ENCODE peak calls at places on chromosomes 11 and 22, in eight cellular contexts. One of them, this sample, is unnamed.

GRCh38 chr22:32354360-32355351 is 3.0 kb upstream of the RFPL3 start:
- DNase-seq in heart left ventricle: no peak
- DNase-seq in AG04450: peak; percentile 2
- DNase-seq in GM23338: peak; percentile 53
- DNase-seq in MM.1S: no peak
- DNase-seq in epithelial cell of proximal tubule: no peak
- DNase-seq in mammary epithelial cell: peak; percentile 21
- DNase-seq in gastrocnemius medialis: no peak
- DNase-seq in this sample: no peak

GRCh38 chr11:29957406-29957805 is 59.4 kb downstream of the KCNA4 start:
- DNase-seq in epithelial cell of proximal tubule: no peak
- DNase-seq in AG04450: no peak
- DNase-seq in mammary epithelial cell: no peak
- DNase-seq in GM23338: peak; percentile 13
- DNase-seq in heart left ventricle: no peak
- DNase-seq in MM.1S: no peak
- DNase-seq in gastrocnemius medialis: no peak
- DNase-seq in this sample: no peak

GRCh38 chr22:42906605-42907338 is 49.7 kb upstream of the ARFGAP3 start:
- DNase-seq in heart left ventricle: peak; percentile 75
- DNase-seq in AG04450: no peak
- DNase-seq in mammary epithelial cell: no peak
- DNase-seq in epithelial cell of proximal tubule: no peak
- DNase-seq in gastrocnemius medialis: peak; percentile 84
- DNase-seq in GM23338: no peak
- DNase-seq in MM.1S: no peak
- DNase-seq in this sample: no peak

GRCh38 chr11:3894128-3894731 is 38.8 kb downstream of the STIM1 start:
- DNase-seq in mammary epithelial cell: no peak
- DNase-seq in AG04450: no peak
- DNase-seq in epithelial cell of proximal tubule: no peak
- DNase-seq in MM.1S: no peak
- DNase-seq in heart left ventricle: peak; percentile 69
- DNase-seq in GM23338: no peak
- DNase-seq in gastrocnemius medialis: no peak
- DNase-seq in this sample: no peak

GRCh38 chr11:118338637-118339061 is 3.9 kb downstream of the CD3D start:
- DNase-seq in heart left ventricle: no peak
- DNase-seq in GM23338: peak; percentile 9
- DNase-seq in mammary epithelial cell: peak; percentile 2
- DNase-seq in MM.1S: no peak
- DNase-seq in AG04450: no peak
- DNase-seq in gastrocnemius medialis: no peak
- DNase-seq in epithelial cell of proximal tubule: no peak
- DNase-seq in this sample: no peak

GRCh38 chr11:64150481-64151239 is 15.3 kb downstream of the MACROD1 start:
- DNase-seq in heart left ventricle: peak; percentile 63
- DNase-seq in MM.1S: no peak
- DNase-seq in gastrocnemius medialis: peak; percentile 92
- DNase-seq in AG04450: no peak
- DNase-seq in mammary epithelial cell: no peak
- DNase-seq in epithelial cell of proximal tubule: no peak
- DNase-seq in GM23338: no peak
- DNase-seq in this sample: no peak

GRCh38 chr11:35061516-35062440 is 77.2 kb upstream of the CD44 start:
- DNase-seq in epithelial cell of proximal tubule: no peak
- DNase-seq in GM23338: no peak
- DNase-seq in MM.1S: no peak
- DNase-seq in heart left ventricle: no peak
- DNase-seq in AG04450: no peak
- DNase-seq in gastrocnemius medialis: no peak
- DNase-seq in mammary epithelial cell: no peak
- DNase-seq in this sample: no peak

GRCh38 chr11:16738949-16739262 is 459 bp downstream of the C11orf58 start:
- DNase-seq in heart left ventricle: no peak
- DNase-seq in MM.1S: no peak
- DNase-seq in GM23338: no peak
- DNase-seq in AG04450: no peak
- DNase-seq in mammary epithelial cell: no peak
- DNase-seq in epithelial cell of proximal tubule: peak; percentile 9
- DNase-seq in gastrocnemius medialis: no peak
- DNase-seq in this sample: no peak

GRCh38 chr22:42283288-42284229 is 13.1 kb upstream of the TCF20 start:
- DNase-seq in heart left ventricle: no peak
- DNase-seq in MM.1S: no peak
- DNase-seq in mammary epithelial cell: no peak
- DNase-seq in gastrocnemius medialis: no peak
- DNase-seq in epithelial cell of proximal tubule: no peak
- DNase-seq in AG04450: no peak
- DNase-seq in GM23338: no peak
- DNase-seq in this sample: no peak

GRCh38 chr11:76560219-76560618 is 110.3 kb downstream of the LRRC32 start:
- DNase-seq in epithelial cell of proximal tubule: no peak
- DNase-seq in gastrocnemius medialis: no peak
- DNase-seq in GM23338: no peak
- DNase-seq in AG04450: no peak
- DNase-seq in heart left ventricle: no peak
- DNase-seq in MM.1S: no peak
- DNase-seq in mammary epithelial cell: peak; percentile 37
- DNase-seq in this sample: no peak

GRCh38 chr11:70031631-70032469 is 46.3 kb upstream of the ANO1 start:
- DNase-seq in MM.1S: no peak
- DNase-seq in AG04450: no peak
- DNase-seq in mammary epithelial cell: no peak
- DNase-seq in heart left ventricle: no peak
- DNase-seq in GM23338: no peak
- DNase-seq in epithelial cell of proximal tubule: no peak
- DNase-seq in gastrocnemius medialis: no peak
- DNase-seq in this sample: no peak

GRCh38 chr22:30159082-30159481 is 78.8 kb downstream of the HORMAD2 start:
- DNase-seq in epithelial cell of proximal tubule: no peak
- DNase-seq in mammary epithelial cell: no peak
- DNase-seq in heart left ventricle: no peak
- DNase-seq in AG04450: no peak
- DNase-seq in MM.1S: no peak
- DNase-seq in gastrocnemius medialis: no peak
- DNase-seq in GM23338: no peak
- DNase-seq in this sample: no peak

GRCh38 chr22:22769434-22770279 is 118.0 kb upstream of the IGLL5 start:
- DNase-seq in heart left ventricle: no peak
- DNase-seq in gastrocnemius medialis: no peak
- DNase-seq in MM.1S: no peak
- DNase-seq in GM23338: no peak
- DNase-seq in epithelial cell of proximal tubule: no peak
- DNase-seq in mammary epithelial cell: no peak
- DNase-seq in AG04450: no peak
- DNase-seq in this sample: no peak

GRCh38 chr22:22772396-22772795 is 115.2 kb upstream of the IGLL5 start:
- DNase-seq in AG04450: no peak
- DNase-seq in GM23338: peak; percentile 20
- DNase-seq in epithelial cell of proximal tubule: no peak
- DNase-seq in gastrocnemius medialis: no peak
- DNase-seq in mammary epithelial cell: no peak
- DNase-seq in heart left ventricle: no peak
- DNase-seq in MM.1S: no peak
- DNase-seq in this sample: no peak

GRCh38 chr22:22771696-22772377 is 115.8 kb upstream of the IGLL5 start:
- DNase-seq in MM.1S: no peak
- DNase-seq in gastrocnemius medialis: no peak
- DNase-seq in epithelial cell of proximal tubule: no peak
- DNase-seq in mammary epithelial cell: no peak
- DNase-seq in heart left ventricle: no peak
- DNase-seq in GM23338: no peak
- DNase-seq in AG04450: no peak
- DNase-seq in this sample: no peak

GRCh38 chr22:22770280-22770871 is 117.2 kb upstream of the IGLL5 start:
- DNase-seq in heart left ventricle: no peak
- DNase-seq in epithelial cell of proximal tubule: no peak
- DNase-seq in MM.1S: no peak
- DNase-seq in GM23338: peak; percentile 80
- DNase-seq in mammary epithelial cell: peak; percentile 10
- DNase-seq in AG04450: no peak
- DNase-seq in gastrocnemius medialis: no peak
- DNase-seq in this sample: no peak

DNA sequence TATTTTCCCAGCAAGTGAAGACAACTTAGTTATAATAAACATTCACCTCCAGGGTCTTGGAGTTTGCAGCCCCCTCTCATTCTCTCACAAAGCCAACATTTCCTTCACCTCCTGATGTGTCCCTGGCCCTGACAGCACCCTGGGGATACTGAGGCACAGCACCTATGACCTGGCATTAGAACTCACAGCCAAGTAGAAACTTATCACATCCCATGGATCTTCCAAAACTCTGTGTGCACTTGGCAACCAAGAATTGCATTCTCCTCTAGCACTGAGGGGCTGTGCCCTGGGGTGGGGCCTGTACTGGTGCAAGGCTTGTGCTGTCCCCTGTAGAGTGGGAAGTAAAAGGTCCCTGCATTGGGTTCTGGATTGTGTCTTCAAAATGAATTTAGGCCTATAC is 116.7 kb upstream of the IGLL5 start:
- DNase-seq in heart left ventricle: no peak
- DNase-seq in AG04450: no peak
- DNase-seq in MM.1S: no peak
- DNase-seq in gastrocnemius medialis: no peak
- DNase-seq in GM23338: no peak
- DNase-seq in epithelial cell of proximal tubule: no peak
- DNase-seq in mammary epithelial cell: no peak
- DNase-seq in this sample: no peak
- TF ChIP-seq CTCF in heart left ventricle: no peak
- TF ChIP-seq CTCF in AG04450: no peak
- TF ChIP-seq CTCF in MM.1S: no peak
- TF ChIP-seq CTCF in gastrocnemius medialis: no peak
- TF ChIP-seq CTCF in GM23338: no peak
- TF ChIP-seq CTCF in epithelial cell of proximal tubule: no peak
- TF ChIP-seq CTCF in mammary epithelial cell: no peak
- TF ChIP-seq CTCF in this sample: no peak

GRCh38 chr22:37465721-37466120 is 20.5 kb downstream of the MFNG start:
- DNase-seq in AG04450: no peak
- DNase-seq in GM23338: no peak
- DNase-seq in gastrocnemius medialis: no peak
- DNase-seq in heart left ventricle: no peak
- DNase-seq in epithelial cell of proximal tubule: no peak
- DNase-seq in MM.1S: no peak
- DNase-seq in mammary epithelial cell: no peak
- DNase-seq in this sample: no peak

GRCh38 chr22:37469416-37470086 is 16.6 kb downstream of the MFNG start:
- DNase-seq in mammary epithelial cell: no peak
- DNase-seq in epithelial cell of proximal tubule: no peak
- DNase-seq in AG04450: no peak
- DNase-seq in heart left ventricle: no peak
- DNase-seq in GM23338: no peak
- DNase-seq in MM.1S: no peak
- DNase-seq in gastrocnemius medialis: no peak
- DNase-seq in this sample: no peak

GRCh38 chr22:37470087-37470445 is 16.1 kb downstream of the MFNG start:
- DNase-seq in epithelial cell of proximal tubule: no peak
- DNase-seq in heart left ventricle: no peak
- DNase-seq in mammary epithelial cell: no peak
- DNase-seq in MM.1S: no peak
- DNase-seq in AG04450: no peak
- DNase-seq in GM23338: no peak
- DNase-seq in gastrocnemius medialis: no peak
- DNase-seq in this sample: no peak

GRCh38 chr22:37464181-37464580 is 22.0 kb downstream of the MFNG start:
- DNase-seq in AG04450: no peak
- DNase-seq in mammary epithelial cell: no peak
- DNase-seq in heart left ventricle: no peak
- DNase-seq in GM23338: no peak
- DNase-seq in gastrocnemius medialis: no peak
- DNase-seq in MM.1S: no peak
- DNase-seq in epithelial cell of proximal tubule: no peak
- DNase-seq in this sample: no peak

GRCh38 chr22:37467556-37467955 is 18.6 kb downstream of the MFNG start:
- DNase-seq in heart left ventricle: no peak
- DNase-seq in epithelial cell of proximal tubule: no peak
- DNase-seq in AG04450: no peak
- DNase-seq in MM.1S: no peak
- DNase-seq in GM23338: no peak
- DNase-seq in gastrocnemius medialis: no peak
- DNase-seq in mammary epithelial cell: no peak
- DNase-seq in this sample: no peak
- H3K4me3 ChIP-seq in heart left ventricle: no peak overlapping the region
- H3K4me3 ChIP-seq in epithelial cell of proximal tubule: no peak overlapping the region
- H3K4me3 ChIP-seq in AG04450: no peak overlapping the region
- H3K4me3 ChIP-seq in MM.1S: no peak overlapping the region
- H3K4me3 ChIP-seq in GM23338: no peak overlapping the region
- H3K4me3 ChIP-seq in gastrocnemius medialis: no peak overlapping the region
- H3K4me3 ChIP-seq in mammary epithelial cell: no peak overlapping the region
- H3K4me3 ChIP-seq in this sample: no peak overlapping the region

GRCh38 chr11:65540290-65541092 is 15.6 kb downstream of the SCYL1 start:
- DNase-seq in epithelial cell of proximal tubule: no peak
- DNase-seq in mammary epithelial cell: peak; percentile 90
- DNase-seq in MM.1S: peak; percentile 90
- DNase-seq in gastrocnemius medialis: peak; percentile 90
- DNase-seq in heart left ventricle: peak; percentile 93
- DNase-seq in GM23338: peak; percentile 96
- DNase-seq in AG04450: peak; percentile 58
- DNase-seq in this sample: no peak
- TF ChIP-seq CTCF in epithelial cell of proximal tubule: peak; percentile 79
- TF ChIP-seq CTCF in mammary epithelial cell: peak; percentile 43
- TF ChIP-seq CTCF in MM.1S: peak; percentile 83
- TF ChIP-seq CTCF in gastrocnemius medialis: peak; percentile 96
- TF ChIP-seq CTCF in heart left ventricle: peak; percentile 90
- TF ChIP-seq CTCF in GM23338: peak; percentile 91
- TF ChIP-seq CTCF in AG04450: peak; percentile 83
- TF ChIP-seq CTCF in this sample: peak; percentile 83

GRCh38 chr11:9615031-9615451 is 41.6 kb downstream of the WEE1 start:
- DNase-seq in MM.1S: no peak
- DNase-seq in heart left ventricle: no peak
- DNase-seq in AG04450: no peak
- DNase-seq in mammary epithelial cell: no peak
- DNase-seq in gastrocnemius medialis: no peak
- DNase-seq in epithelial cell of proximal tubule: no peak
- DNase-seq in GM23338: no peak
- DNase-seq in this sample: peak; percentile 31
- H3K4me3 ChIP-seq in MM.1S: no peak overlapping the region
- H3K4me3 ChIP-seq in heart left ventricle: peak overlapping the region; percentile 41
- H3K4me3 ChIP-seq in AG04450: no peak overlapping the region
- H3K4me3 ChIP-seq in mammary epithelial cell: no peak overlapping the region
- H3K4me3 ChIP-seq in gastrocnemius medialis: no peak overlapping the region
- H3K4me3 ChIP-seq in epithelial cell of proximal tubule: peak overlapping the region; percentile 51
- H3K4me3 ChIP-seq in GM23338: peak overlapping the region; percentile 69
- H3K4me3 ChIP-seq in this sample: no peak overlapping the region

DNA sequence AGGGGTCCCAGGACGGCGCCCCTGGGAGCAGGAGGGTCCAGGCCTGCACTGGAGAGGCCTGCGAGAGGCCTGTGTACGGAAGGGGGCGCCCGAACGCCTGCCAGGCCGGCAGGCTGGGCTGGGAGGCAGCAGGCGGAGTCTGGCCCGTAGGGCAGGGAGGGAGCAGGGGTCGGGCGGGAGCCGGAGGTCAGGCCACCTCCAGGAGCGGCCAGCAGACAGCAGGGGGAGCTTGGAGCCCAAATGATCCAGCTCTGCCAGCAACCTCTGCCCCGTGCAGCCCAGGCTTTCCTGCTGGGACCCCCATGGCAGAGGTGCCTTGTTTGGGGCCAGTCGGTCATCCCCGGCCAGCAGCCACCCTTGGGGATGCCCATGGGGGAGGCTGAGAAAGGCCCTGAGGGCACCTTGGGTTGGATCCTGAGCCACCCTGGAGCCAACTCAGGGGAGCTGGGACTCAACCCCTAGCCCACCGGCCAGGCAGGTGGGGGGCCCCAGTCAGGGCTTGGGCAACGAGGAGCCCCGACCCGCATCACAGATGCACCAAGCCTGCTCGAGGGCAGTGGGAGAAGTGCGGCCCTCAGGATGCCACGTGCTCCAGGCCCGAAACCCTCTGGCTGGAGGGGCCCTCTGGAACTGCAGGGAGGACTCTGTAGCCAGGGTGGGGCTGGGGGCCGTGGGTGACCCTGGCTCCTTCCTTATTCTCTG is 9.6 kb upstream of the SYT8 start:
- DNase-seq in AG04450: no peak
- DNase-seq in heart left ventricle: no peak
- DNase-seq in gastrocnemius medialis: no peak
- DNase-seq in mammary epithelial cell: no peak
- DNase-seq in MM.1S: peak; percentile 18
- DNase-seq in epithelial cell of proximal tubule: no peak
- DNase-seq in GM23338: peak; percentile 92
- DNase-seq in this sample: no peak
- TF ChIP-seq CTCF in AG04450: peak; percentile 31
- TF ChIP-seq CTCF in heart left ventricle: peak; percentile 10
- TF ChIP-seq CTCF in gastrocnemius medialis: no peak
- TF ChIP-seq CTCF in mammary epithelial cell: no peak
- TF ChIP-seq CTCF in MM.1S: peak; percentile 54
- TF ChIP-seq CTCF in epithelial cell of proximal tubule: peak; percentile 52
- TF ChIP-seq CTCF in GM23338: peak; percentile 84
- TF ChIP-seq CTCF in this sample: peak; percentile 71

This sample was measured in kidney epithelial cell.